ENCODE peak calls at places on chromosomes 16 and 17, in six cellular contexts. E is stimulated activated CD8-positive, alpha-beta memory T cell treated with anti-CD3 and anti-CD28 coated beads, Interleukin-12 subunit alpha, Interleukin-12 subunit beta, amount 100 ng/mL, for 4 hours; Z is NCI-H1694; C is NCI-H1092; G is lower leg skin; V is effector CD8-positive, alpha-beta T cell. S is an unnamed sample.

GRCh38 chr16:28157768-28158535 is 53.8 kb downstream of the XPO6 start:
- DNase-seq in E (no peak), Z (no peak), C (no peak), G (no peak), V (no peak), S (no peak)

GRCh38 chr16:89557230-89557935 is 3.1 kb upstream of the RPL13 start:
- DNase-seq in E (peak), Z (peak), C (no peak), G (peak), V (peak), S (peak)

GRCh38 chr17:77433385-77434135 is 292.8 kb downstream of the SEC14L1 start:
- DNase-seq in E (no peak), Z (no peak), C (no peak), G (no peak), V (peak), S (peak)

GRCh38 chr17:79658811-79659207 is 48.0 kb upstream of the RBFOX3 start:
- DNase-seq in E (no peak), Z (peak), C (no peak), G (peak), V (no peak), S (no peak)

GRCh38 chr16:15775209-15775608 is 81.6 kb downstream of the MYH11 start:
- DNase-seq in E (no peak), Z (no peak), C (no peak), G (no peak), V (no peak), S (no peak)

GRCh38 chr16:2095315-2095853 is 40.3 kb downstream of the PKD1 start:
- DNase-seq in E (no peak), Z (no peak), C (no peak), G (no peak), V (no peak), S (no peak)

GRCh38 chr16:54287758-54288591 is 1.4 kb upstream of the IRX3 start:
- DNase-seq in E (no peak), Z (no peak), C (no peak), G (peak), V (no peak), S (no peak)

GRCh38 chr16:67157892-67158635 is 1.6 kb downstream of the TRADD start:
- DNase-seq in E (no peak), Z (peak), C (no peak), G (no peak), V (no peak), S (no peak)

GRCh38 chr17:19897901-19898300 is 30.2 kb upstream of the ULK2 start:
- DNase-seq in E (no peak), Z (no peak), C (no peak), G (peak), V (no peak), S (no peak)

GRCh38 chr17:41308251-41308917 is 725 bp downstream of the KRTAP16-1 start:
- DNase-seq in E (peak), Z (peak), C (peak), G (no peak), V (peak), S (peak)

GRCh38 chr17:9028171-9028570 is 6.9 kb downstream of the NTN1 start:
- DNase-seq in E (no peak), Z (no peak), C (no peak), G (no peak), V (no peak), S (no peak)

GRCh38 chr17:72681844-72682243 is 410.6 kb downstream of the SLC39A11 start:
- DNase-seq in E (no peak), Z (no peak), C (no peak), G (no peak), V (no peak), S (no peak)

GRCh38 chr16:1659071-1659470 is 19.0 kb upstream of the JPT2 start:
- DNase-seq in E (no peak), Z (no peak), C (no peak), G (no peak), V (no peak), S (no peak)

GRCh38 chr16:89452241-89452640 is 38.1 kb downstream of the ANKRD11 start:
- DNase-seq in E (no peak), Z (no peak), C (no peak), G (no peak), V (no peak), S (peak)

GRCh38 chr16:88591577-88592021 is 21.4 kb downstream of the ZC3H18 start:
- DNase-seq in E (no peak), Z (no peak), C (no peak), G (no peak), V (no peak), S (peak)

GRCh38 chr17:19380551-19381284 is 2.4 kb downstream of the MAPK7 start:
- DNase-seq in E (no peak), Z (no peak), C (no peak), G (peak), V (no peak), S (no peak)

GRCh38 chr17:9290226-9290613 is 268.9 kb downstream of the NTN1 start:
- DNase-seq in E (no peak), Z (no peak), C (no peak), G (no peak), V (no peak), S (no peak)

GRCh38 chr16:11725457-11725856 is 17.2 kb downstream of the TXNDC11 start:
- DNase-seq in E (no peak), Z (no peak), C (no peak), G (peak), V (no peak), S (no peak)

GRCh38 chr17:76630151-76630550 is 13.4 kb downstream of the ST6GALNAC1 start:
- DNase-seq in E (no peak), Z (no peak), C (no peak), G (peak), V (no peak), S (no peak)

GRCh38 chr16:89693289-89693731 is 6.8 kb downstream of the CDK10 start:
- DNase-seq in E (no peak), Z (no peak), C (no peak), G (no peak), V (no peak), S (no peak)

GRCh38 chr16:21167360-21167759 is 8.9 kb downstream of the LDAF1 start:
- DNase-seq in E (no peak), Z (no peak), C (no peak), G (no peak), V (no peak), S (no peak)

GRCh38 chr17:4003501-4004421 is 39.5 kb upstream of the ATP2A3 start:
- DNase-seq in E (no peak), Z (no peak), C (no peak), G (peak), V (no peak), S (no peak)

GRCh38 chr17:32503251-32504165 is 16.7 kb downstream of the CDK5R1 start:
- DNase-seq in E (no peak), Z (no peak), C (no peak), G (no peak), V (no peak), S (peak)

GRCh38 chr16:86324320-86324719 is 186.0 kb upstream of the FOXF1 start:
- DNase-seq in E (no peak), Z (no peak), C (no peak), G (no peak), V (no peak), S (no peak)

GRCh38 chr16:51849715-51850114 is 697.2 kb downstream of the TOX3 start:
- DNase-seq in E (no peak), Z (no peak), C (no peak), G (no peak), V (no peak), S (no peak)

GRCh38 chr16:23509763-23510153 is 536 bp downstream of the GGA2 start:
- DNase-seq in E (peak), Z (no peak), C (no peak), G (no peak), V (peak), S (peak)

GRCh38 chr17:73645050-73645871 is 1.0 kb upstream of the SDK2 start:
- DNase-seq in E (peak), Z (no peak), C (peak), G (peak), V (no peak), S (no peak)

GRCh38 chr17:60406887-60407286 is 15.0 kb upstream of the USP32 start:
- DNase-seq in E (no peak), Z (no peak), C (no peak), G (no peak), V (no peak), S (no peak)

GRCh38 chr16:79026117-79026516 is 574.4 kb downstream of the MAF start:
- DNase-seq in E (no peak), Z (no peak), C (no peak), G (peak), V (no peak), S (no peak)

GRCh38 chr17:18974407-18975149 is 22.6 kb downstream of the SLC5A10 start:
- DNase-seq in E (no peak), Z (no peak), C (no peak), G (no peak), V (no peak), S (no peak)

GRCh38 chr16:85221081-85221809 is 109.0 kb upstream of the CIBAR2 start:
- DNase-seq in E (no peak), Z (no peak), C (no peak), G (no peak), V (no peak), S (no peak)

GRCh38 chr17:3946711-3947235 is 17.5 kb downstream of the ATP2A3 start:
- DNase-seq in E (no peak), Z (no peak), C (no peak), G (no peak), V (no peak), S (no peak)

GRCh38 chr16:73735018-73735417 is 561.6 kb upstream of the PSMD7 start:
- DNase-seq in E (no peak), Z (no peak), C (no peak), G (no peak), V (no peak), S (no peak)

S was measured in activated CD8-positive, alpha-beta memory T cell treated with anti-CD3 and anti-CD28 coated beads, Interleukin-2, amount 10 ng/mL, durations not matched to agents 7 days and 5 days.